ENCODE peak calls at places on chromosomes 1 and 21, in four cellular contexts. One of them, this sample, is unnamed.

GRCh38 chr1:108896160-108897150 is 19.7 kb downstream of the GPSM2 start:
- DNase-seq in thoracic aorta: no peak
- DNase-seq in NT2/D1: peak; percentile 13
- DNase-seq in thyroid gland: no peak
- DNase-seq in this sample: peak; percentile 35

GRCh38 chr1:244802556-244803239 is 32.8 kb upstream of the COX20 start:
- DNase-seq in thoracic aorta: no peak
- DNase-seq in NT2/D1: no peak
- DNase-seq in thyroid gland: no peak
- DNase-seq in this sample: no peak

GRCh38 chr1:205225901-205226765 is 1.6 kb upstream of the TMCC2 start:
- DNase-seq in thoracic aorta: no peak
- DNase-seq in NT2/D1: no peak
- DNase-seq in thyroid gland: peak; percentile 65
- DNase-seq in this sample: no peak

GRCh38 chr1:109370712-109371270 is 26.9 kb downstream of the SORT1 start:
- DNase-seq in thoracic aorta: no peak
- DNase-seq in NT2/D1: no peak
- DNase-seq in thyroid gland: peak; percentile 40
- DNase-seq in this sample: peak; percentile 37

GRCh38 chr1:118158918-118159317 is 26.1 kb downstream of the SPAG17 start:
- DNase-seq in thoracic aorta: no peak
- DNase-seq in NT2/D1: no peak
- DNase-seq in thyroid gland: no peak
- DNase-seq in this sample: no peak

GRCh38 chr1:44723496-44724407 is 7.2 kb downstream of the RNU5D-1 start:
- DNase-seq in thoracic aorta: no peak
- DNase-seq in NT2/D1: no peak
- DNase-seq in thyroid gland: no peak
- DNase-seq in this sample: no peak

GRCh38 chr1:97806996-97807395 is 113.8 kb downstream of the DPYD start:
- DNase-seq in thoracic aorta: no peak
- DNase-seq in NT2/D1: no peak
- DNase-seq in thyroid gland: no peak
- DNase-seq in this sample: no peak

GRCh38 chr1:86703696-86704455 is 500 bp upstream of the SH3GLB1 start:
- DNase-seq in thoracic aorta: no peak
- DNase-seq in NT2/D1: no peak
- DNase-seq in thyroid gland: no peak
- DNase-seq in this sample: no peak

GRCh38 chr21:23507501-23507900 is 2099.8 kb downstream of the MRPL39 start:
- DNase-seq in thoracic aorta: no peak
- DNase-seq in NT2/D1: no peak
- DNase-seq in thyroid gland: no peak
- DNase-seq in this sample: no peak
- H3K4me1 ChIP-seq in thoracic aorta: no peaks in the 10 kb centered on the region
- H3K4me1 ChIP-seq in NT2/D1: no peaks in the 10 kb centered on the region
- H3K4me1 ChIP-seq in thyroid gland: no peaks in the 10 kb centered on the region
- H3K4me1 ChIP-seq in this sample: no peaks in the 10 kb centered on the region

DNA sequence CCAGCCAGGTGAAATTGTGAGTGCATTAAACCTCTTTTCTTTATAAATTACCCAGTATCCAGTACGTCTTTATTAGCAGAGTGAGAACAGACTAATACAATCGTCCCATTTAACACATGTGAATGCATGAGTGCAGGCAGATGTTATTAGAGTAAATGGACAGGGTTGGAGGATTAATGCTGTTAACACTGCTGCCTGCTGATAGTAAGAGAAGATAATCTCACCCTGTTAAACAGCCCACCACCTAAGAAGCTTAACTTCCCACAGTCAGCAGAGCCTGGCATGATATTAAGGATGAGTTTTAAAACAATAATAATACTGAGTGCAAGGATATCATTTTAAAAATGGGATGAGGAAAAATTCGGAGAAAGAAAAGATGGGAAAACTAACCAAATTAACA is 181.4 kb upstream of the LHX8 start:
- DNase-seq in thoracic aorta: no peak
- DNase-seq in NT2/D1: no peak
- DNase-seq in thyroid gland: no peak
- DNase-seq in this sample: no peak
- H3K4me1 ChIP-seq in thoracic aorta: no peaks in the 10 kb centered on the region
- H3K4me1 ChIP-seq in NT2/D1: no peaks in the 10 kb centered on the region
- H3K4me1 ChIP-seq in thyroid gland: no peaks in the 10 kb centered on the region
- H3K4me1 ChIP-seq in this sample: no peaks in the 10 kb centered on the region

GRCh38 chr1:24641646-24642151 is 1.4 kb upstream of the SRRM1 start:
- DNase-seq in thoracic aorta: no peak
- DNase-seq in NT2/D1: no peak
- DNase-seq in thyroid gland: peak; percentile 27
- DNase-seq in this sample: peak; percentile 6
- H3K4me1 ChIP-seq in thoracic aorta: peaks cover 21% of the 10 kb centered on the region
- H3K4me1 ChIP-seq in NT2/D1: no peaks in the 10 kb centered on the region
- H3K4me1 ChIP-seq in thyroid gland: peaks cover 26% of the 10 kb centered on the region
- H3K4me1 ChIP-seq in this sample: peaks cover 23% of the 10 kb centered on the region

GRCh38 chr1:222643603-222643936 is 25.7 kb downstream of the MIA3 start:
- DNase-seq in thoracic aorta: no peak
- DNase-seq in NT2/D1: peak; percentile 15
- DNase-seq in thyroid gland: no peak
- DNase-seq in this sample: no peak
- H3K4me1 ChIP-seq in thoracic aorta: peaks cover 4% of the 10 kb centered on the region
- H3K4me1 ChIP-seq in NT2/D1: no peaks in the 10 kb centered on the region
- H3K4me1 ChIP-seq in thyroid gland: peaks cover 11% of the 10 kb centered on the region
- H3K4me1 ChIP-seq in this sample: peaks cover 12% of the 10 kb centered on the region

DNA sequence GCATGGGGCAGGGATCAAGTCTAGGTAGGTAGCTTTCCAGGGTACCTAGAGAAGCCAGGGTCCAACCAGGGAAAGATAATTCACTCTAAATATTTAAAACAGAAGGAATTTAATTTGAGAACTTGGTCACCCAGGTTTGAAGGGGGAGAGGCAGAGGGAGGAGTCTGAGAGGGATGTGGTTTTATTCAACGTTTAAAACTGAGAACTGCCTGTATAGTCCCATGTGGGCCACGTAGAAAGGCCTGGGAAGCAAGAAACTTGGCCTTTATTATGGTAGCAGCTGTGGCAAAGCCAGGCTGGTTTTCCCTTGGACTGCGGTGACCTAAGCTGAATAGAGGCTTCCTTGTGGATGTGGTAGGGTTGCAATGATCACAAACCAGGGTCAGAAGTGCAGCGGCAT is 42.0 kb upstream of the DUSP10 start:
- DNase-seq in thoracic aorta: no peak
- DNase-seq in NT2/D1: no peak
- DNase-seq in thyroid gland: no peak
- DNase-seq in this sample: no peak
- H3K4me1 ChIP-seq in thoracic aorta: no peaks in the 10 kb centered on the region
- H3K4me1 ChIP-seq in NT2/D1: no peaks in the 10 kb centered on the region
- H3K4me1 ChIP-seq in thyroid gland: no peaks in the 10 kb centered on the region
- H3K4me1 ChIP-seq in this sample: no peaks in the 10 kb centered on the region

GRCh38 chr21:34536311-34536710 is 24.3 kb upstream of the KCNE1 start:
- DNase-seq in thoracic aorta: no peak
- DNase-seq in NT2/D1: no peak
- DNase-seq in thyroid gland: no peak
- DNase-seq in this sample: no peak

GRCh38 chr21:34535886-34536285 is 23.9 kb upstream of the KCNE1 start:
- DNase-seq in thoracic aorta: no peak
- DNase-seq in NT2/D1: no peak
- DNase-seq in thyroid gland: no peak
- DNase-seq in this sample: no peak

GRCh38 chr21:34534522-34534921 is 22.5 kb upstream of the KCNE1 start:
- DNase-seq in thoracic aorta: no peak
- DNase-seq in NT2/D1: no peak
- DNase-seq in thyroid gland: no peak
- DNase-seq in this sample: no peak

GRCh38 chr21:34531399-34531798 is 19.4 kb upstream of the KCNE1 start:
- DNase-seq in thoracic aorta: no peak
- DNase-seq in NT2/D1: no peak
- DNase-seq in thyroid gland: no peak
- DNase-seq in this sample: no peak

DNA sequence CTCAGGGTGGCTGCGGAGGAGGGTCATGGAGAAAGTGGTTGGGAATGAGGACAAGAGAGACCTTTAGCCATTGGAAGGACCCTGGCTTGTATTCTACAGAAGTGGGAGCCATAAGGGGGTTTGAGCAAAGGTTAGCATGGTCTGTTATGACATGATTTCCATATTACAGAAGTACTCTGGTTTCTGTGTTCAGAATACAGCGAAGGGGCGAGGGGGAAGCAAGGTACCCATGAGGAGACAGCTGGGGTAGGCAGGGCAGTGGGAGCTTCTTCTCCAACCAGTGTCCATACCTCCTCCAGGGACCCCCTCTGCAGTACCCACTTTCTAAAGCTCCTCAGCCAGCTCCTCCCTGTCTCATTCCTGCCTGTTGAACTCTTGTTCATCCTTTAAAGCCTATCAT is 21.9 kb upstream of the KCNE1 start:
- DNase-seq in thoracic aorta: no peak
- DNase-seq in NT2/D1: no peak
- DNase-seq in thyroid gland: no peak
- DNase-seq in this sample: no peak
- H3K4me1 ChIP-seq in thoracic aorta: peaks cover 9% of the 10 kb centered on the region
- H3K4me1 ChIP-seq in NT2/D1: no peaks in the 10 kb centered on the region
- H3K4me1 ChIP-seq in thyroid gland: no peaks in the 10 kb centered on the region
- H3K4me1 ChIP-seq in this sample: no peaks in the 10 kb centered on the region

DNA sequence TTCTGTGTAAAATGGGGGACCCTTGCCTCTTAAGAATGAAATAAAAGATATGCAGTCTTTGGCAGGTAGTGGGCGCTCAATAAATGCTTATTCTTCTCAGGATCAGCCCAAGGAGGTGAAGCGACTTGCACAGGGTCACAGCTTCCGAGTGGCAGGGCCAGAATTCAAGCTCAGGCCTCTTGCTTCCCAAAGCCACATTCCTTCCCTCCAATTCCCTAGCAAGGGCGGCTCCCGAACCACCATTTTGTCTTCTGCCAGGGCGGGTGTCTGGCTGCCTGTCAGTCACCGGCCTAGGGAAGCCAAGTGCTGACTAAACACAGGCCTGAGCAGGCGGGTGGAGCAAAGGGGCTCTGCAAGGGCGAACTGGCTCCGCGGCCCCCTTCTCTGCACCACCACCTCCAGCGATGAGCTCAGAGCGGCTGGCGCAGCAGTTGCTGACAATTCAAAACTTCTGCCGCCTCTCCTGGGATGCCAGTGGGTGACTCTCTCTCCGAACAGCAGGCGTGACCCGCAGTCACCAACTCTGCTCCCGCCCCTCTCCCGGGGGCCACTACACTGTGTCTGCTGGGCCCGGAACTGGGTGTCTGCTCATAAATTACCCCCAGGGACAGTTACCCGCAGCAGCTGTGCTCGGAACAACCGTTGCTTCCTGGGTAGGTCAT is 10.8 kb downstream of the GPR3 start:
- DNase-seq in thoracic aorta: peak; percentile 62
- DNase-seq in NT2/D1: no peak
- DNase-seq in thyroid gland: peak; percentile 41
- DNase-seq in this sample: peak; percentile 77
- H3K4me1 ChIP-seq in thoracic aorta: peaks cover 31% of the 10 kb centered on the region
- H3K4me1 ChIP-seq in NT2/D1: peaks cover 53% of the 10 kb centered on the region
- H3K4me1 ChIP-seq in thyroid gland: peaks cover 49% of the 10 kb centered on the region
- H3K4me1 ChIP-seq in this sample: peaks cover 53% of the 10 kb centered on the region

GRCh38 chr1:243266231-243266630 is 10.4 kb downstream of the SDCCAG8 start:
- DNase-seq in thoracic aorta: no peak
- DNase-seq in NT2/D1: no peak
- DNase-seq in thyroid gland: no peak
- DNase-seq in this sample: no peak

GRCh38 chr1:243260221-243260880 is 4.5 kb downstream of the SDCCAG8 start:
- DNase-seq in thoracic aorta: no peak
- DNase-seq in NT2/D1: no peak
- DNase-seq in thyroid gland: no peak
- DNase-seq in this sample: no peak

GRCh38 chr1:243264718-243265117 is 8.9 kb downstream of the SDCCAG8 start:
- DNase-seq in thoracic aorta: no peak
- DNase-seq in NT2/D1: no peak
- DNase-seq in thyroid gland: no peak
- DNase-seq in this sample: no peak

GRCh38 chr1:243261389-243261788 is 5.5 kb downstream of the SDCCAG8 start:
- DNase-seq in thoracic aorta: no peak
- DNase-seq in NT2/D1: no peak
- DNase-seq in thyroid gland: no peak
- DNase-seq in this sample: no peak

GRCh38 chr1:243263824-243264223 is 8.0 kb downstream of the SDCCAG8 start:
- DNase-seq in thoracic aorta: no peak
- DNase-seq in NT2/D1: no peak
- DNase-seq in thyroid gland: no peak
- DNase-seq in this sample: no peak
- H3K4me1 ChIP-seq in thoracic aorta: peaks cover 16% of the 10 kb centered on the region
- H3K4me1 ChIP-seq in NT2/D1: no peaks in the 10 kb centered on the region
- H3K4me1 ChIP-seq in thyroid gland: peaks cover 33% of the 10 kb centered on the region
- H3K4me1 ChIP-seq in this sample: peaks cover 15% of the 10 kb centered on the region

DNA sequence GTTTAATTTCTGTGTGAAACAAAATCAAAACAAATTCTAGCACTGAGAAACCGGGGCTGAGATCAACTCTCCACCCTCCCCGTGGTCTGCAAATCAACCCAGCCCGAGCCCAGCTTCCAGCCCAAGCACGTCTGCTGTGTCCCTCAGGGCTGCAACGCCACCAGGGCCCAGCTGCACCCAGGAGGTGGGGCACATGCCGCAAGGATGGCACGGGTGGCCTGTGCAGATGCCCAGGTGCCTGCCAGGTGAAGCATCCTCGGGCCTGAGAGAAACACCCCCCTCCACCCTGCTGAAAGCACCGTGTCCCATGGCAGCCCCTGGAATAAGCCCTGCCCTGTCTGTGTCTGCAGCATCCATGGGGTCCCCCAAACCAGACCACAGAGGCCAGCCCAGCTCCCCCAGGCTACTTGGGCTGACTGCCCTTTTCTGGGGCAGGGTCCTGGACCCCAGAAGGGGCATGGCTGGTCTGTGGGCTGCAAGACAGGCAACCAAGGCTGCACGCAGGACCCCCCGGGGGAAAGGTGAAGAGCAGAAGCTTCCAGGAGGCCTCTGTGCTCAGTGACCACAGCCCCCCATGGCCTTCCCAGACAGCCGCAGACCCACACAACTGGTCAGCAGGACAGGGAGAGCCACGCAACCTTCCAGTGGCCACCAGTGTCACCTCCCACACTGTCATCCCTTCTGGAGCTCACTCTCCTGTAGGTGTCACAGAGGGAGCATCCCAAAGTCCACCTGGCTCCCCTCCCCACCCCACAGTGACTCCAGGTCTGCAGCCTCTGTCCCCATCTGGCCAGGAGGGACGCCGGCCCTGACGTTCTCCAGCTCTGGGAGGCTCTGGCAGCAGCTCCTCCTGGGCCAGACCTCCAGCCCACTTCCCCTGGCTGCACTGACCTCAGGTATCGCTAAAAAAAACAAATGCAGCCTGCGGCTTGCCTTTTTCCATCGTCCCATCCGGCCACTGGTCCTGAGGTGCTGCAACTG is 7.7 kb downstream of the WNT9A start:
- DNase-seq in thoracic aorta: no peak
- DNase-seq in NT2/D1: no peak
- DNase-seq in thyroid gland: no peak
- DNase-seq in this sample: peak; percentile 9
- H3K4me1 ChIP-seq in thoracic aorta: no peaks in the 10 kb centered on the region
- H3K4me1 ChIP-seq in NT2/D1: peaks cover 23% of the 10 kb centered on the region
- H3K4me1 ChIP-seq in thyroid gland: peaks cover 7% of the 10 kb centered on the region
- H3K4me1 ChIP-seq in this sample: peaks cover 56% of the 10 kb centered on the region

GRCh38 chr1:1022322-1023090 is 2.6 kb downstream of the AGRN start:
- DNase-seq in thoracic aorta: no peak
- DNase-seq in NT2/D1: no peak
- DNase-seq in thyroid gland: no peak
- DNase-seq in this sample: no peak
- H3K4me1 ChIP-seq in thoracic aorta: peaks cover 8% of the 10 kb centered on the region
- H3K4me1 ChIP-seq in NT2/D1: peaks cover 29% of the 10 kb centered on the region
- H3K4me1 ChIP-seq in thyroid gland: peaks cover 47% of the 10 kb centered on the region
- H3K4me1 ChIP-seq in this sample: peaks cover 3% of the 10 kb centered on the region

This sample was measured in gastrocnemius medialis.